ENCODE peak calls at places on chromosomes 11 and 22, in eight cellular contexts. B is CD4-positive, CD25-positive, alpha-beta regulatory T cell; D is stimulated activated CD4-positive, alpha-beta T cell treated with anti-CD3 and anti-CD28 coated beads, TNF-alpha, amount 100 ng/mL, for 1 hour; R is effector CD4-positive, alpha-beta T cell; V is NCI-H82; K is lower leg skin; E is endothelial cell; Z is NCI-H460. T is an unnamed sample.

GRCh38 chr11:80727315-80727714 is 1286.5 kb upstream of the TENM4 start:
- DNase-seq in B (no peak), D (no peak), K (no peak), R (no peak), E (peak; percentile 32), V (peak; percentile 6), Z (peak; percentile 32), T (no peak)

GRCh38 chr22:47716890-47717615 is 954.6 kb downstream of the TBC1D22A start:
- DNase-seq in B (no peak), K (no peak), Z (no peak), V (no peak), E (no peak), D (no peak), R (no peak), T (no peak)

GRCh38 chr22:22037229-22037628 is 54.6 kb upstream of the TOP3B start:
- DNase-seq in K (no peak), R (no peak), D (no peak), B (no peak), V (no peak), Z (no peak), E (no peak), T (peak; percentile 53)

GRCh38 chr11:88050247-88050646 is 125.0 kb downstream of the RAB38 start:
- DNase-seq in E (no peak), K (no peak), B (peak; percentile 4), Z (no peak), D (no peak), V (no peak), R (no peak), T (no peak)

GRCh38 chr11:123413636-123414035 is 16.4 kb upstream of the GRAMD1B start:
- DNase-seq in B (no peak), R (no peak), Z (no peak), K (no peak), E (no peak), D (no peak), V (no peak), T (no peak)

GRCh38 chr11:114179234-114179941 is 116.8 kb upstream of the NNMT start:
- DNase-seq in Z (no peak), E (no peak), K (peak; percentile 95), D (no peak), R (no peak), B (no peak), V (no peak), T (peak; percentile 40)

GRCh38 chr11:90243534-90243933 is 20.7 kb upstream of the CHORDC1 start:
- DNase-seq in Z (no peak), D (no peak), V (peak; percentile 14), K (no peak), E (no peak), B (no peak), R (no peak), T (no peak)

GRCh38 chr11:72123117-72123653 is 10.7 kb upstream of the ANAPC15 start:
- DNase-seq in V (no peak), D (no peak), E (no peak), B (no peak), K (no peak), R (no peak), Z (no peak), T (no peak)

GRCh38 chr22:31093956-31094622 is 13.0 kb downstream of the SMTN start:
- DNase-seq in K (no peak), Z (no peak), E (no peak), R (no peak), D (no peak), V (no peak), B (no peak), T (no peak)

GRCh38 chr22:37639070-37639760 is at the start of gene SH3BP1:
- DNase-seq in K (no peak), V (peak; percentile 47), D (no peak), E (peak; percentile 50), R (peak; percentile 48), Z (no peak), B (peak; percentile 73), T (peak; percentile 34)

T was measured in GF-D8.